ENCODE peak calls at places on chromosomes 1 and 21, in eight cellular contexts. One of them, this sample, is unnamed. For H3K79me2, the result is how much of the 10 kb centered on the place peaks cover.

GRCh38 chr1:10796029-10796944 is at the start of gene CASZ1:
- DNase-seq in Karpas-422: no peak
- DNase-seq in mesendoderm: peak
- DNase-seq in K562: peak
- DNase-seq in HCT116: peak
- DNase-seq in mammary epithelial cell: peak
- DNase-seq in GM23338: peak
- DNase-seq in OCI-LY7: no peak
- DNase-seq in this sample: peak

GRCh38 chr1:215243275-215244054 is 160.9 kb downstream of the KCNK2 start:
- DNase-seq in Karpas-422: no peak
- DNase-seq in mesendoderm: peak
- DNase-seq in K562: no peak
- DNase-seq in HCT116: no peak
- DNase-seq in mammary epithelial cell: no peak
- DNase-seq in GM23338: no peak
- DNase-seq in OCI-LY7: no peak
- DNase-seq in this sample: no peak

GRCh38 chr1:216843426-216843825 is 120.2 kb upstream of the ESRRG start:
- DNase-seq in Karpas-422: no peak
- DNase-seq in mesendoderm: no peak
- DNase-seq in K562: no peak
- DNase-seq in HCT116: no peak
- DNase-seq in mammary epithelial cell: no peak
- DNase-seq in GM23338: no peak
- DNase-seq in OCI-LY7: no peak
- DNase-seq in this sample: no peak

GRCh38 chr1:8334106-8334851 is 16.4 kb downstream of the SLC45A1 start:
- DNase-seq in Karpas-422: no peak
- DNase-seq in mesendoderm: no peak
- DNase-seq in K562: no peak
- DNase-seq in HCT116: no peak
- DNase-seq in mammary epithelial cell: no peak
- DNase-seq in GM23338: no peak
- DNase-seq in OCI-LY7: no peak
- DNase-seq in this sample: no peak

GRCh38 chr1:209673631-209674417 is 1.4 kb upstream of the G0S2 start:
- DNase-seq in Karpas-422: no peak
- DNase-seq in mesendoderm: peak
- DNase-seq in K562: no peak
- DNase-seq in HCT116: no peak
- DNase-seq in mammary epithelial cell: no peak
- DNase-seq in GM23338: no peak
- DNase-seq in OCI-LY7: no peak
- DNase-seq in this sample: no peak

GRCh38 chr1:83641206-83641658 is 357.7 kb downstream of the TTLL7 start:
- DNase-seq in Karpas-422: no peak
- DNase-seq in mesendoderm: peak
- DNase-seq in K562: no peak
- DNase-seq in HCT116: no peak
- DNase-seq in mammary epithelial cell: peak
- DNase-seq in GM23338: peak
- DNase-seq in OCI-LY7: no peak
- DNase-seq in this sample: no peak

GRCh38 chr21:25464275-25464674 is 143.0 kb downstream of the MRPL39 start:
- DNase-seq in Karpas-422: no peak
- DNase-seq in mesendoderm: no peak
- DNase-seq in K562: no peak
- DNase-seq in HCT116: no peak
- DNase-seq in mammary epithelial cell: peak
- DNase-seq in GM23338: no peak
- DNase-seq in OCI-LY7: no peak
- DNase-seq in this sample: no peak

GRCh38 chr1:244205906-244206305 is 154.8 kb downstream of the ZBTB18 start:
- DNase-seq in Karpas-422: no peak
- DNase-seq in mesendoderm: no peak
- DNase-seq in K562: no peak
- DNase-seq in HCT116: no peak
- DNase-seq in mammary epithelial cell: no peak
- DNase-seq in GM23338: no peak
- DNase-seq in OCI-LY7: no peak
- DNase-seq in this sample: no peak

GRCh38 chr1:86154581-86155060 is 2.0 kb downstream of the COL24A1 start:
- DNase-seq in Karpas-422: no peak
- DNase-seq in mesendoderm: peak
- DNase-seq in K562: no peak
- DNase-seq in HCT116: no peak
- DNase-seq in mammary epithelial cell: peak
- DNase-seq in GM23338: peak
- DNase-seq in OCI-LY7: no peak
- DNase-seq in this sample: peak

GRCh38 chr1:184665329-184665728 is 89.3 kb downstream of the EDEM3 start:
- DNase-seq in Karpas-422: no peak
- DNase-seq in mesendoderm: no peak
- DNase-seq in K562: no peak
- DNase-seq in HCT116: no peak
- DNase-seq in mammary epithelial cell: no peak
- DNase-seq in GM23338: peak
- DNase-seq in OCI-LY7: no peak
- DNase-seq in this sample: no peak

GRCh38 chr21:45950740-45951515 is 30.6 kb upstream of the COL6A1 start:
- DNase-seq in Karpas-422: no peak
- DNase-seq in mesendoderm: peak
- DNase-seq in K562: no peak
- DNase-seq in HCT116: peak
- DNase-seq in mammary epithelial cell: peak
- DNase-seq in GM23338: no peak
- DNase-seq in OCI-LY7: no peak
- DNase-seq in this sample: no peak

GRCh38 chr1:234987415-234988159 is 141.1 kb downstream of the TOMM20 start:
- DNase-seq in Karpas-422: no peak
- DNase-seq in mesendoderm: peak
- DNase-seq in K562: no peak
- DNase-seq in HCT116: no peak
- DNase-seq in mammary epithelial cell: peak
- DNase-seq in GM23338: peak
- DNase-seq in OCI-LY7: peak
- DNase-seq in this sample: peak

GRCh38 chr1:234781241-234782056 is 171.5 kb upstream of the IRF2BP2 start:
- DNase-seq in Karpas-422: peak
- DNase-seq in mesendoderm: no peak
- DNase-seq in K562: peak
- DNase-seq in HCT116: no peak
- DNase-seq in mammary epithelial cell: no peak
- DNase-seq in GM23338: peak
- DNase-seq in OCI-LY7: no peak
- DNase-seq in this sample: no peak

DNA sequence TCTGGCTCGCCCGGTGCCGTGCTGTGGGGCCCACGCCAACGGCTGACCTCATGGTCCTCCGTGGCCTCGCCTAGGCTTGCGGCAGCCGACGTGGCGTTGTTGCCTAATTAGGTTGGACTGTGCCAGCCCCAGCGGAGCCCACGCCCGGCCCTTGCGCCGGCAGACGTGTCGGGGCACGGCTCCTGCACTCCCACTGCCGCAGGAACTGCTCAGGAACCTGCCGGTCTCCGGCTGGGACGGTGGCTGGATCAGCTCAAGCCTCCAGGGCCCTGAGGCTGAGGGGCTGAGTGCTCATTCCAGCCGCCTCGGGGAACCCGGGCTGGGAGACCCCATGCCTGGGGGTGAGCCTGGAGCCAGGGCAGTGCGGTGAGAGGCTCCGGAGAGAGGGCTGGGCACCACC is 16.1 kb upstream of the PEX10 start:
- DNase-seq in Karpas-422: no peak
- DNase-seq in mesendoderm: no peak
- DNase-seq in K562: no peak
- DNase-seq in HCT116: no peak
- DNase-seq in mammary epithelial cell: peak
- DNase-seq in GM23338: no peak
- DNase-seq in OCI-LY7: no peak
- DNase-seq in this sample: no peak
- H3K4me2 ChIP-seq in Karpas-422: no peak
- H3K4me2 ChIP-seq in mesendoderm: no peak
- H3K4me2 ChIP-seq in K562: no peak
- H3K4me2 ChIP-seq in HCT116: no peak
- H3K4me2 ChIP-seq in mammary epithelial cell: peak
- H3K4me2 ChIP-seq in GM23338: no peak
- H3K4me2 ChIP-seq in OCI-LY7: no peak
- H3K4me2 ChIP-seq in this sample: no peak

GRCh38 chr1:40986929-40987328 is 7.4 kb downstream of the CTPS1 start:
- DNase-seq in Karpas-422: no peak
- DNase-seq in mesendoderm: no peak
- DNase-seq in K562: no peak
- DNase-seq in HCT116: no peak
- DNase-seq in mammary epithelial cell: no peak
- DNase-seq in GM23338: no peak
- DNase-seq in OCI-LY7: no peak
- DNase-seq in this sample: no peak
- H3K79me2 ChIP-seq in Karpas-422: half or more
- H3K79me2 ChIP-seq in mesendoderm: under half
- H3K79me2 ChIP-seq in K562: under half
- H3K79me2 ChIP-seq in HCT116: half or more
- H3K79me2 ChIP-seq in mammary epithelial cell: half or more
- H3K79me2 ChIP-seq in GM23338: under half
- H3K79me2 ChIP-seq in OCI-LY7: under half
- H3K79me2 ChIP-seq in this sample: under half

GRCh38 chr1:16978139-16978538 is 2.3 kb downstream of the MFAP2 start:
- DNase-seq in Karpas-422: no peak
- DNase-seq in mesendoderm: no peak
- DNase-seq in K562: no peak
- DNase-seq in HCT116: no peak
- DNase-seq in mammary epithelial cell: no peak
- DNase-seq in GM23338: no peak
- DNase-seq in OCI-LY7: no peak
- DNase-seq in this sample: no peak
- H3K4me2 ChIP-seq in Karpas-422: no peak
- H3K4me2 ChIP-seq in mesendoderm: no peak
- H3K4me2 ChIP-seq in K562: no peak
- H3K4me2 ChIP-seq in HCT116: peak
- H3K4me2 ChIP-seq in mammary epithelial cell: no peak
- H3K4me2 ChIP-seq in GM23338: peak
- H3K4me2 ChIP-seq in OCI-LY7: no peak
- H3K4me2 ChIP-seq in this sample: no peak

GRCh38 chr1:165834229-165834628 is 6.8 kb downstream of the UCK2 start:
- DNase-seq in Karpas-422: no peak
- DNase-seq in mesendoderm: no peak
- DNase-seq in K562: no peak
- DNase-seq in HCT116: no peak
- DNase-seq in mammary epithelial cell: no peak
- DNase-seq in GM23338: no peak
- DNase-seq in OCI-LY7: no peak
- DNase-seq in this sample: no peak

GRCh38 chr1:165833358-165833757 is 5.9 kb downstream of the UCK2 start:
- DNase-seq in Karpas-422: no peak
- DNase-seq in mesendoderm: no peak
- DNase-seq in K562: no peak
- DNase-seq in HCT116: no peak
- DNase-seq in mammary epithelial cell: no peak
- DNase-seq in GM23338: no peak
- DNase-seq in OCI-LY7: no peak
- DNase-seq in this sample: no peak

GRCh38 chr1:165836664-165837482 is 9.5 kb downstream of the UCK2 start:
- DNase-seq in Karpas-422: no peak
- DNase-seq in mesendoderm: peak
- DNase-seq in K562: peak
- DNase-seq in HCT116: no peak
- DNase-seq in mammary epithelial cell: no peak
- DNase-seq in GM23338: peak
- DNase-seq in OCI-LY7: no peak
- DNase-seq in this sample: no peak

GRCh38 chr1:165832902-165833301 is 5.5 kb downstream of the UCK2 start:
- DNase-seq in Karpas-422: no peak
- DNase-seq in mesendoderm: no peak
- DNase-seq in K562: no peak
- DNase-seq in HCT116: no peak
- DNase-seq in mammary epithelial cell: no peak
- DNase-seq in GM23338: no peak
- DNase-seq in OCI-LY7: no peak
- DNase-seq in this sample: no peak

DNA sequence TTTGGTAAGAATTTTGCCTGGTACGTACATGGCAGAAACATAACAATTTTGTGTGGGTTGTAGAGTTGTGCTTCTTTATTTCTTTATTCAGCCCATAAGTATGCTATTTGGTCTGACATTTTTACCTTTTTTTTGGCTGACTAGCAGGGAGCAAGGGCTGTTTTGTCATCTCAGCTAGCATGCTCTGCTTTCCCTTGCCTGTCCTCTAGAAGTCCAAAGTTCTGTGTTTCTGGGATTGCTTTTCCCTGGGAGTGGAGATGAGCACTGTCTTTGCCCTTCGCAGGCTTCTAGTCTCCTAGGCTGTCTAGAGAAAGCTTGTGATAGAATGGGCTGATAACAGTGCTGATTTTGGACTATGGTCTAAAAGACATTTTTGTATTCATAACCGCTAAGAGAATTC is 7.5 kb downstream of the UCK2 start:
- DNase-seq in Karpas-422: no peak
- DNase-seq in mesendoderm: no peak
- DNase-seq in K562: no peak
- DNase-seq in HCT116: no peak
- DNase-seq in mammary epithelial cell: no peak
- DNase-seq in GM23338: no peak
- DNase-seq in OCI-LY7: no peak
- DNase-seq in this sample: no peak
- H3K79me2 ChIP-seq in Karpas-422: half or more
- H3K79me2 ChIP-seq in mesendoderm: half or more
- H3K79me2 ChIP-seq in K562: half or more
- H3K79me2 ChIP-seq in HCT116: half or more
- H3K79me2 ChIP-seq in mammary epithelial cell: half or more
- H3K79me2 ChIP-seq in GM23338: half or more
- H3K79me2 ChIP-seq in OCI-LY7: half or more
- H3K79me2 ChIP-seq in this sample: half or more

DNA sequence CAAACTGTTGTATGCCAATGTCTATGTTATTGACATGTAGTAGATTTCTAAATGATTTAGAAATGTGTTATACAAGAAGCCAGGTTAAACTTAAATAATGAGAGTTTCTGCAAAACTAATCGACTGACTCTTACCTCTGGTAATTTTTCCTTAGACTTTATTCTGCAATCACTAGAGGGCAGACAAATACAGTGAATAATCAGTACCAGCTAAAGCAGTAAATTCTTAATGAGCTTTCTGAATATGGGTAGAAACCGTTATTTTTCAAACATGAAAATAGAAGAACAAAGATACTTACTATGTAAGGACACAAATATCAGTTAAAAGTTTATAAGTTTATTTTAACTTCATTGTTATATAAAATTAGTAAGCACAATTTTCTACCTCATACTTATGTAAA is 97.9 kb upstream of the RGS1 start:
- DNase-seq in Karpas-422: peak
- DNase-seq in mesendoderm: peak
- DNase-seq in K562: no peak
- DNase-seq in HCT116: no peak
- DNase-seq in mammary epithelial cell: peak
- DNase-seq in GM23338: peak
- DNase-seq in OCI-LY7: peak
- DNase-seq in this sample: peak
- H3K4me2 ChIP-seq in Karpas-422: peak
- H3K4me2 ChIP-seq in mesendoderm: no peak
- H3K4me2 ChIP-seq in K562: no peak
- H3K4me2 ChIP-seq in HCT116: no peak
- H3K4me2 ChIP-seq in mammary epithelial cell: no peak
- H3K4me2 ChIP-seq in GM23338: no peak
- H3K4me2 ChIP-seq in OCI-LY7: no peak
- H3K4me2 ChIP-seq in this sample: no peak

This sample was measured in PC-9.